ENCODE peak calls at places on chromosome 3, in four cellular contexts. P is HepG2, Y is K562, W is GM12878. A is an unnamed sample.

GRCh38 chr3:144259267-144259666 is 287.6 kb downstream of the DIPK2A start:
- DNase-seq in P (no peak), Y (no peak), W (no peak), A (no peak)

GRCh38 chr3:146895026-146895749 is 290.0 kb upstream of the PLSCR5 start:
- DNase-seq in P (no peak), Y (no peak), W (no peak), A (no peak)

GRCh38 chr3:133893683-133894333 is 1.9 kb downstream of the RAB6B start:
- DNase-seq in P (no peak), Y (peak; percentile 5), W (no peak), A (no peak)

GRCh38 chr3:183895296-183895695 is 10.6 kb upstream of the PARL start:
- DNase-seq in P (peak; percentile 44), Y (peak; percentile 74), W (no peak), A (peak; percentile 84)

GRCh38 chr3:48413611-48414010 is 16.3 kb downstream of the PLXNB1 start:
- DNase-seq in P (no peak), Y (no peak), W (no peak), A (no peak)

GRCh38 chr3:10758304-10759037 is 57.6 kb upstream of the SLC6A11 start:
- DNase-seq in P (peak; percentile 60), Y (peak; percentile 85), W (peak; percentile 16), A (peak; percentile 86)

GRCh38 chr3:65402597-65402996 is 636.1 kb downstream of the MAGI1 start:
- DNase-seq in P (no peak), Y (no peak), W (no peak), A (no peak)

GRCh38 chr3:10937141-10937825 is 55.3 kb upstream of the SLC6A1 start:
- DNase-seq in P (no peak), Y (no peak), W (no peak), A (no peak)

GRCh38 chr3:14200276-14200675 is 21.7 kb downstream of the LSM3 start:
- DNase-seq in P (no peak), Y (no peak), W (no peak), A (no peak)

GRCh38 chr3:161351330-161351729 is 20.0 kb downstream of the SPTSSB start:
- DNase-seq in P (no peak), Y (no peak), W (no peak), A (no peak)

GRCh38 chr3:47772788-47773187 is 8.9 kb downstream of the SMARCC1 start:
- DNase-seq in P (no peak), Y (no peak), W (no peak), A (no peak)

GRCh38 chr3:185552358-185552877 is at the start of gene LIPH:
- DNase-seq in P (no peak), Y (peak; percentile 44), W (peak; percentile 61), A (no peak)

GRCh38 chr3:100637197-100637631 is 27.8 kb downstream of the ADGRG7 start:
- DNase-seq in P (peak; percentile 3), Y (no peak), W (no peak), A (no peak)

GRCh38 chr3:172595648-172596393 is 72.6 kb upstream of the TNFSF10 start:
- DNase-seq in P (peak; percentile 63), Y (peak; percentile 32), W (peak; percentile 60), A (no peak)

GRCh38 chr3:106379251-106379750 is 510.5 kb upstream of the CBLB start:
- DNase-seq in P (no peak), Y (no peak), W (no peak), A (no peak)
- TF ChIP-seq NFIC in P (no peak), Y (no peak), W (no peak), A (no peak)

GRCh38 chr3:61090770-61091169 is 160.5 kb downstream of the FHIT start:
- DNase-seq in P (no peak), Y (no peak), W (no peak), A (no peak)
- TF ChIP-seq EP300 in P (no peak), Y (no peak), W (no peak), A (no peak)

GRCh38 chr3:188673509-188674239 is 498.1 kb upstream of the TPRG1 start:
- DNase-seq in P (no peak), Y (no peak), W (no peak), A (no peak)
- TF ChIP-seq NFIC in P (no peak), Y (no peak), W (no peak), A (no peak)

GRCh38 chr3:46215810-46216414 is 7.8 kb upstream of the CCR1 start:
- DNase-seq in P (peak; percentile 35), Y (no peak), W (no peak), A (no peak)

GRCh38 chr3:46218310-46218709 is 10.2 kb upstream of the CCR1 start:
- DNase-seq in P (no peak), Y (no peak), W (no peak), A (no peak)

GRCh38 chr3:46212101-46212500 is 4.0 kb upstream of the CCR1 start:
- DNase-seq in P (no peak), Y (no peak), W (no peak), A (no peak)

GRCh38 chr3:46213201-46213600 is 5.1 kb upstream of the CCR1 start:
- DNase-seq in P (no peak), Y (no peak), W (no peak), A (no peak)

GRCh38 chr3:46214751-46215352 is 6.7 kb upstream of the CCR1 start:
- DNase-seq in P (no peak), Y (no peak), W (no peak), A (no peak)
- TF ChIP-seq EP300 in P (no peak), Y (no peak), W (no peak), A (no peak)

GRCh38 chr3:116950302-116951055 is 240.9 kb downstream of the TUSC7 start:
- DNase-seq in P (no peak), Y (no peak), W (no peak), A (no peak)

GRCh38 chr3:116947148-116947547 is 237.6 kb downstream of the TUSC7 start:
- DNase-seq in P (no peak), Y (no peak), W (no peak), A (no peak)

GRCh38 chr3:116951610-116952009 is 242.0 kb downstream of the TUSC7 start:
- DNase-seq in P (no peak), Y (no peak), W (no peak), A (no peak)

GRCh38 chr3:116947809-116948208 is 238.2 kb downstream of the TUSC7 start:
- DNase-seq in P (no peak), Y (no peak), W (no peak), A (no peak)

GRCh38 chr3:116946376-116946775 is 236.8 kb downstream of the TUSC7 start:
- DNase-seq in P (no peak), Y (no peak), W (no peak), A (no peak)
- TF ChIP-seq NFIC in P (no peak), Y (no peak), W (no peak), A (no peak)

DNA sequence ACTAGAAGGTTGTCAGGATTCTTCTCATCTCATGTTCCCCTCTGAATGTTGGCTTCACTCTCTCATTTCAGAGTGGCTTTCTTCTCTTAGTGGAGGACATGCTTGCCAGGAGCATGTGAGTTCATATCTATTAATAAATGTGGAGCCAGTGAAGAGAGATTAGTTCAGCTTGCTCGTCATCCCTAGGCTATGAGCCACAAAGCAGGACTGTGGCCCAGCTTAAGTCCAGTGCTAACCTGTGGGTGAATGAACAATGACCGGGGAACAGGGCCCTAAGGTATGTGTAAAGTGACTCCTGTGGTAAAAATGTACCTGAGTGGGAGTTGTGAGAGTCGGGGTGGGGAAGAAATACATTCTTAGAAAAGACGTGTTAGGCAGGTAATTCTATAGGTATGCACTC is 96.9 kb upstream of the TBL1XR1 start:
- DNase-seq in P (no peak), Y (no peak), W (no peak), A (no peak)
- TF ChIP-seq EP300 in P (no peak), Y (no peak), W (no peak), A (no peak)

DNA sequence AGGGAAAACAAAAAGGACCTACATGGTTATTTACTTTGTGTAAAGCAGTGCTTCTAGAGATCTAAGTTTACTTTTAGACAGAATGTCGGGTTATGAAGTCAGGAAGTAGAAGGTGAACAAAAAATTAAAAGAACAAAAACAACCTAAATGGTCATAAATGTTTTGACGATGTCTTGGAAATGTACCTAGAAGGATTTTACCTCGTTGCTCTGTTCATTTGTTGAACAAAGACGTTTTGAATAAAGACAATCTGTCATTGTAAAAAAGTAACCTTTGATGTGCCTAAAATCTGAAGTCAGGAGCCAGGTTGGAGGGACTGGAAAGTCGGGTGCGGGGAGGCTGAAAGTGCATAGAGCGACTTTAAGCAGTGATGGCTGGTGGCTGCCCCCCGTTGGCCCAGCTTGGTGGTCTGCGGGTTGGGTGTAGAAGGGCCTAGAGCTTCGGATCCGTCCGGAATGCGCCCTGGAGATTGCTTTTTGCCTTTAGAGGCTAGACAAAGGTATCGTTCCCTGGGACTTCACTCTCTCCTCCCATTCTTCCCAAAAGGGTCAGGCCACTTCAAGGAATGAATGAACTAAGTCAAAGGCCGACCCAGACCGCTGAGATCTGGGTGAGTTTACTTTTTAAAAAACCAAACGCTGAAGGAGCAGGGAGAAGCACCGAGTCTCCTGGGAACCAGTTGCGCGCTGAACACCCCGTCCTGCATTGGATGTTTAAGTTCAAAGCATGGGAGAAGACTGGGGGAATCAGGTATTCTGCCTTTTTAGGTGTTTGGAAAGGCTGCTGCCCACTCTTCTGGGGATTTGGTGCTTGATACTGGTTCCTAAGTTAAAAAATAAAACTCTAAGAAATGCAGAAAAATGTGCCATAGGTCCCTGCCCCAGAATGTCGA is 2.2 kb downstream of the SOX14 start:
- DNase-seq in P (no peak), Y (no peak), W (no peak), A (peak; percentile 27)
- TF ChIP-seq NFIC in P (no peak), Y (no peak), W (no peak), A (no peak)

A was measured in SK-N-SH.